ENCODE peak calls at places on chromosome 1, in six cellular contexts. Y is AG10803, D is ovary, K is astrocyte of the cerebellum, Q is colonic mucosa, W is A549. Z is an unnamed sample.

GRCh38 chr1:181179980-181180964 is 91.8 kb downstream of the IER5 start:
- DNase-seq in D (peak), Q (no peak), K (no peak), W (no peak), Y (peak), Z (peak)

GRCh38 chr1:180527270-180527669 is 24.9 kb upstream of the ACBD6 start:
- DNase-seq in W (peak), Y (peak), Q (no peak), K (no peak), D (no peak), Z (no peak)

GRCh38 chr1:24946861-24947658 is 17.0 kb upstream of the RUNX3 start:
- DNase-seq in Q (no peak), D (no peak), K (no peak), Y (peak), W (no peak), Z (peak)

GRCh38 chr1:113809651-113810602 is 2.3 kb downstream of the RSBN1 start:
- DNase-seq in K (no peak), Y (no peak), Q (peak), D (no peak), W (peak), Z (no peak)

GRCh38 chr1:64240209-64240608 is 36.8 kb downstream of the UBE2U start:
- DNase-seq in Q (no peak), Y (peak), D (no peak), K (no peak), W (no peak), Z (no peak)

GRCh38 chr1:2523191-2523890 is 3.1 kb downstream of the PANK4 start:
- DNase-seq in D (no peak), W (no peak), Q (no peak), K (no peak), Y (no peak), Z (no peak)

GRCh38 chr1:244957525-244957924 is 93.2 kb upstream of the HNRNPU start:
- DNase-seq in D (no peak), Q (no peak), W (no peak), Y (no peak), K (no peak), Z (peak)

GRCh38 chr1:15038232-15039016 is 115.1 kb upstream of the TMEM51 start:
- DNase-seq in Y (no peak), K (no peak), Q (no peak), D (no peak), W (peak), Z (peak)

GRCh38 chr1:245742891-245743290 is 588.1 kb downstream of the KIF26B start:
- DNase-seq in D (no peak), W (no peak), K (peak), Y (peak), Q (no peak), Z (no peak)

DNA sequence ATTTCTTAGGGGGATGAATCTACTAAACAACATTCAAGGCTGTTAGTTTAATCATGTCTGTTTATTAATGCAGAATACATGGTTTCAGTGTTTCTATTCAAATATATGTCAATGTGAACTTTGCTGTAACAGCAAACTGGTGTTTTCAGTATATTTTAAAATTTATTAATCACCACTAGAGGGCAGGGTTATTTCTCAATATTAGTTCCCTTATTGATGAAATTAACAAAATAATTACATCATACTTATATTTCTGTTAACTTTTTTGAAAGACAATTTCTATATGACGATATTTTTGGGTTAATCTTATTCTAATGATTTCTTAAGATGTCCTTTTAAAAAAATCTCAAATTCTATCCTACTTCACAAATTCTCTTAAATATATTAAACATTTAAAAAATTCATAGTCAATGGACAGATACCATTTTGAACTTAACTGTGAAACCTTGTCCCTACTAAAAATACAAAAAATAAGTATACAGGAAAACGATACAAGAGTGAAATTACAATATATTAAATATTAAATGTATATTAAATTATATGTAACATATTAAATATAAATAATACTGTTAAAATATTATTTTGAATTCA is 1034.1 kb upstream of the PRMT6 start:
- DNase-seq in W (no peak), Q (no peak), D (no peak), K (no peak), Y (peak), Z (no peak)
- TF ChIP-seq CTCF in W (peak), Q (no peak), D (no peak), K (no peak), Y (peak), Z (peak)

DNA sequence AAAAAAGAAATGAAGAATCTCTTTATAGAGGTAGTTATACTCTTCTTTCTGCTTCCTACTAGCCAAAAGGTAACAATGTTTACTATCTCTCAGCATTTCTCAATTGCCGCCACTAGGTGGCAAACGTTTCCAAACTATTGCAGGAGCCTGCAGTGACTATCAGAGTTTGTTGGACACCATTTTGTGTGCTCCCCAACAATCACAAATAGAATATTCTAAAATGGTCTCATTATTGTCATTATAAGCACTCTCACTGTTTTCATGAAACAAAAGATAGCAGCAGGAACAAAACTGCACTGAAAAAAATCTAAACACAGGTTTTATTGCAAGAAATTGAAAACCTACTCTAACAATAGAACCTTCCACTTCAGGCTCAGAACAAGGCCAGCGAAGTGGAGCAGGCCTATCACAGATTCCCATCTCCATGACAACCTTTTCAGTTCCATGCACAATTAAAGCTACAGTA is 83.9 kb upstream of the PLPPR4 start:
- DNase-seq in K (peak), Y (peak), D (peak), W (peak), Q (peak), Z (peak)
- H3K4me3 ChIP-seq in K (no peak), Y (no peak), D (no peak), W (no peak), Q (no peak), Z (no peak)

GRCh38 chr1:221742555-221743415 is 896 bp upstream of the DUSP10 start:
- DNase-seq in W (peak), D (peak), Q (peak), K (no peak), Y (peak), Z (peak)
- TF ChIP-seq CTCF in W (peak), D (peak), Q (peak), K (no peak), Y (peak), Z (peak)

GRCh38 chr1:174965006-174965971 is 34.5 kb upstream of the CACYBP start:
- DNase-seq in Q (peak), D (no peak), W (no peak), Y (peak), K (no peak), Z (no peak)
- H3K4me3 ChIP-seq in Q (no peak), D (peak), W (no peak), Y (no peak), K (no peak), Z (no peak)

DNA sequence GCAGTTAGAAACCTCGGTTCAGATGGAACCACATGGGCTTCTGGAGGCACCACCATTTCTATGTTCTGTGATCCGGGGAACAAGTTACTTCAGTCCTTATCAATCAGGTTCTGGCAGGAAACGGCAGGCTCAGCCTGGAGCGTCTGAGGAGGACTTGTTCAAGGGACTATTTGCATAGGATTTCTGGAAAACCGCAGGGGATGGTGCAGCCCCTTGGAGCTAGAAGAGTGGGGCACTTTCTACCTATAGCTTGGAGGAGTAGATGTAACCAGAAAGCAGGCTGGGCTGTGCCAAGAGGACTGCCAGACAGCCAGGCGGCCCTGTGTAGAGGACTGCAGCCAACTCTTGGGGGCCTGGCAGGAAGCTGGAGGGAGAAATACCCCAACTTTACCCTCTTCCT is 12.4 kb downstream of the IGSF21 start:
- DNase-seq in Q (no peak), D (no peak), W (no peak), K (no peak), Y (no peak), Z (no peak)
- TF ChIP-seq CTCF in Q (no peak), D (no peak), W (no peak), K (no peak), Y (no peak), Z (no peak)

Z was measured in GM12865.